ENCODE peak calls at places on chromosomes 12 and 14, in seven cellular contexts. O, A, G, T, N, I and M are unnamed samples.

GRCh38 chr12:1797011-1797901 is 23.1 kb upstream of the LRTM2 start:
- DNase-seq in O (peak), A (no peak), G (no peak), T (peak), N (peak), I (no peak), M (no peak)

GRCh38 chr12:57620936-57621496 is 9.8 kb downstream of the ARHGEF25 start:
- DNase-seq in O (no peak), A (no peak), G (no peak), T (no peak), N (no peak), I (peak), M (peak)

GRCh38 chr14:92455231-92455630 is 58.4 kb upstream of the RIN3 start:
- DNase-seq in O (no peak), A (no peak), G (no peak), T (no peak), N (no peak), I (no peak), M (no peak)

GRCh38 chr12:26196424-26196722 is 1.0 kb downstream of the SSPN start:
- DNase-seq in O (no peak), A (no peak), G (no peak), T (no peak), N (no peak), I (no peak), M (no peak)

GRCh38 chr14:75088566-75089373 is 19.3 kb downstream of the ZC2HC1C start:
- DNase-seq in O (no peak), A (no peak), G (peak), T (no peak), N (no peak), I (peak), M (peak)

GRCh38 chr14:80978403-80978802 is 23.0 kb downstream of the TSHR start:
- DNase-seq in O (no peak), A (no peak), G (no peak), T (no peak), N (no peak), I (no peak), M (no peak)

GRCh38 chr14:38042356-38042755 is 165.3 kb upstream of the SSTR1 start:
- DNase-seq in O (no peak), A (peak), G (peak), T (no peak), N (no peak), I (peak), M (no peak)

GRCh38 chr14:68937790-68938514 is 41.1 kb downstream of the ACTN1 start:
- DNase-seq in O (no peak), A (no peak), G (peak), T (peak), N (peak), I (peak), M (no peak)

GRCh38 chr12:62738611-62739010 is 196.3 kb downstream of the PPM1H start:
- DNase-seq in O (no peak), A (no peak), G (no peak), T (no peak), N (no peak), I (no peak), M (no peak)

GRCh38 chr12:12510141-12510540 is 52.5 kb downstream of the DUSP16 start:
- DNase-seq in O (no peak), A (peak), G (no peak), T (no peak), N (no peak), I (peak), M (no peak)

GRCh38 chr14:100076630-100077029 is 11.4 kb downstream of the EVL start:
- DNase-seq in O (peak), A (peak), G (no peak), T (no peak), N (peak), I (peak), M (no peak)

GRCh38 chr14:30034049-30034635 is 106.5 kb upstream of the PRKD1 start:
- DNase-seq in O (no peak), A (no peak), G (no peak), T (no peak), N (no peak), I (peak), M (no peak)

GRCh38 chr14:53668861-53669260 is 287.8 kb downstream of the BMP4 start:
- DNase-seq in O (no peak), A (peak), G (no peak), T (no peak), N (no peak), I (no peak), M (no peak)

GRCh38 chr14:53663709-53664108 is 292.9 kb downstream of the BMP4 start:
- DNase-seq in O (no peak), A (no peak), G (peak), T (no peak), N (peak), I (peak), M (peak)
- TF ChIP-seq CTCF in O (no peak), A (peak), G (peak), T (no peak), N (peak), I (peak), M (no peak)

GRCh38 chr12:40615590-40615989 is 76.6 kb upstream of the CNTN1 start:
- DNase-seq in O (no peak), A (no peak), G (no peak), T (no peak), N (no peak), I (no peak), M (no peak)
- TF ChIP-seq CTCF in O (no peak), A (no peak), G (no peak), T (no peak), N (no peak), I (no peak), M (no peak)

GRCh38 chr12:52976574-52977071 is 27.7 kb downstream of the KRT18 start:
- DNase-seq in O (no peak), A (peak), G (peak), T (no peak), N (no peak), I (no peak), M (no peak)
- TF ChIP-seq CTCF in O (no peak), A (no peak), G (peak), T (no peak), N (no peak), I (no peak), M (no peak)

DNA sequence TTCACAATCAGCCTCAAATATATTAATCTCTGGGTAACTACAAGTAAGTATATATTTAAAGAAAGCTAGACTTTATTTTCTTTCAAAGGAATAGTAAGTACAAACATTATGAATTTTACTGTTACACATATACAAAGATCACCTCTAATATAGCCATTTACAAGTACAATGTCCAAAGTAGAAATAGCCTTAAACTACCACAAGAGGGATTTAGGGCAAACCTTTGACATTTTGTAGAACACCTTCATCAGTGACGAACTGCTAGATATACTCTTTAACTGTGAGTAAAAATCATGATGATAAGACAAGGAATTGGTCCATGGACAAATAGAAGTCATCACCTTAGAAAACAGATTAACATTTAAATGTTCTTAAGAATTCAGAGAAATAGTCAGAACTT is 69.8 kb downstream of the CNTN1 start:
- DNase-seq in O (no peak), A (no peak), G (peak), T (no peak), N (no peak), I (no peak), M (no peak)
- TF ChIP-seq CTCF in O (no peak), A (no peak), G (peak), T (no peak), N (no peak), I (no peak), M (no peak)

GRCh38 chr12:321606-322326 is 59.1 kb upstream of the SLC6A13 start:
- DNase-seq in O (no peak), A (no peak), G (peak), T (no peak), N (no peak), I (peak), M (no peak)
- TF ChIP-seq CTCF in O (no peak), A (no peak), G (peak), T (no peak), N (peak), I (peak), M (no peak)

GRCh38 chr12:17527021-17527420 is 563.0 kb downstream of the RERGL start:
- DNase-seq in O (no peak), A (no peak), G (no peak), T (no peak), N (no peak), I (no peak), M (no peak)
- TF ChIP-seq CTCF in O (no peak), A (no peak), G (no peak), T (no peak), N (no peak), I (no peak), M (no peak)

GRCh38 chr14:54219281-54220121 is 177.3 kb upstream of the CDKN3 start:
- DNase-seq in O (no peak), A (no peak), G (no peak), T (no peak), N (no peak), I (no peak), M (peak)
- TF ChIP-seq CTCF in O (no peak), A (no peak), G (no peak), T (no peak), N (no peak), I (no peak), M (no peak)

DNA sequence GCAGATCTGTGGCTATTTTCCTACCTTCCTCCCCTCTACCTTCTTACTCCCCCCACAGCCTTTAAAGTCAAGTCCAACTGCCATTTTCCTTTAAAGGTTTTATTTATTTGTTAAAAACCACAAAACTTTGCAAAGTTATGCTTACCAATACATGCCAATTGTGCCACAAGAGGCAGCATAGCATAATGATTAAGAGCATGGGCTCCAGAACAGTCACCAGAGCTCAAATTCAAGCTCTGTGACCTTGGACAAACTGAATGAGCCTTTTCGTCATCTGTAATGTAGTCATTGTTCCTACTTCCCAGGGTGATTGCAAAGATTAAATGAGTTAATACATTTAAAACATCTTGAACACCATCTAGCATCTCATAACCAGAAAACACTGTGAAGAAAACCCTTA is 13.0 kb upstream of the FMNL3 start:
- DNase-seq in O (no peak), A (no peak), G (no peak), T (no peak), N (no peak), I (peak), M (no peak)
- TF ChIP-seq CTCF in O (no peak), A (peak), G (no peak), T (no peak), N (no peak), I (peak), M (no peak)

DNA sequence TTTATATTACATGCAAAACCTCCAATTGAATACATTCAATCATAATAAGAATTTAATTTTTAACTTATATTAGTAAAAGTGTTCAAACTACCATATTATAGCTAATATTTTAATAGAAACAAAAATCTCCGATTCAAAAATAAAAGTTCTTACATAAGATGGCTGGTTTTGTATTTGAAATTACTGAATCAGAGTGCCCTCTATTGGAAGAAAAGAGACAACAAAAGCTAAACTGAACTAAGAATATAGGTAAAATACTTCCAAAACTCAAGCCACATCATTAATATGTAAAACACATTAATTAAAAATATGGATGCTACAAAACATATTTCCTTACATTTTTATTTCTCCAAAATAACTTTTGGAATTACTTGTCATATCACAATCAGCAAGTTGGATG is 120.3 kb downstream of the GARIN6 start:
- DNase-seq in O (no peak), A (peak), G (peak), T (no peak), N (no peak), I (peak), M (no peak)
- TF ChIP-seq CTCF in O (peak), A (peak), G (peak), T (no peak), N (peak), I (peak), M (peak)